ENCODE peak calls at places on chromosomes 11 and 22, in six cellular contexts. A is uterus, G is left ventricle myocardium inferior, U is PC-3, X is ovary, J is heart right ventricle. T is an unnamed sample.
A peak's percentile ranks its signal among the peaks of the same experiment; 100 is the strongest.

GRCh38 chr11:112267188-112267591 is 6.5 kb upstream of the PLET1 start:
- DNase-seq in X (no peak), U (no peak), J (no peak), G (no peak), A (no peak), T (no peak)

GRCh38 chr11:104761511-104761910 is 136.7 kb downstream of the CASP12 start:
- DNase-seq in G (no peak), J (no peak), U (no peak), A (no peak), X (no peak), T (no peak)

GRCh38 chr11:64455436-64456261 is 96.7 kb downstream of the RPS6KA4 start:
- DNase-seq in X (no peak), G (no peak), A (no peak), U (no peak), J (no peak), T (no peak)

GRCh38 chr22:26589367-26589844 is 526 bp downstream of the TPST2 start:
- DNase-seq in A (peak; percentile 24), X (no peak), G (peak; percentile 23), J (peak; percentile 24), U (peak; percentile 4), T (no peak)

GRCh38 chr22:26610072-26610958 is 7.5 kb downstream of the CRYBB1 start:
- DNase-seq in A (no peak), J (peak; percentile 32), U (peak; percentile 73), X (no peak), G (peak; percentile 24), T (no peak)

GRCh38 chr11:112113539-112114457 is 27.1 kb downstream of the SDHD start:
- DNase-seq in U (peak; percentile 79), A (no peak), J (no peak), X (no peak), G (no peak), T (peak; percentile 21)

GRCh38 chr11:111840143-111840542 is 31.2 kb downstream of the ALG9 start:
- DNase-seq in G (no peak), J (no peak), X (no peak), A (no peak), U (no peak), T (no peak)

GRCh38 chr11:79419120-79419519 is 21.7 kb downstream of the TENM4 start:
- DNase-seq in X (no peak), G (no peak), J (no peak), U (peak; percentile 95), A (no peak), T (peak; percentile 92)

GRCh38 chr11:94785509-94785908 is 17.4 kb downstream of the AMOTL1 start:
- DNase-seq in A (no peak), J (no peak), X (no peak), U (no peak), G (no peak), T (no peak)

GRCh38 chr22:22884888-22885840 is 2.5 kb upstream of the IGLL5 start:
- DNase-seq in A (no peak), X (no peak), U (no peak), J (peak; percentile 1), G (no peak), T (no peak)

GRCh38 chr22:24563246-24563645 is 7.4 kb downstream of the SNRPD3 start:
- DNase-seq in A (no peak), J (no peak), G (no peak), X (no peak), U (no peak), T (no peak)

GRCh38 chr22:19115628-19116027 is 6.6 kb downstream of the DGCR2 start:
- DNase-seq in G (no peak), J (no peak), U (no peak), X (no peak), A (no peak), T (no peak)

GRCh38 chr11:131471976-131472375 is 101.6 kb downstream of the NTM start:
- DNase-seq in G (no peak), U (no peak), A (no peak), X (no peak), J (no peak), T (no peak)

GRCh38 chr22:44455151-44455962 is 42.7 kb downstream of the RTL6 start:
- DNase-seq in G (no peak), U (peak; percentile 42), J (no peak), A (no peak), X (no peak), T (no peak)

GRCh38 chr11:73622920-73623593 is 23.3 kb upstream of the PLEKHB1 start:
- DNase-seq in J (no peak), X (no peak), U (peak; percentile 19), A (no peak), G (no peak), T (no peak)

GRCh38 chr11:129737535-129738230 is 78.0 kb upstream of the TMEM45B start:
- DNase-seq in A (no peak), G (no peak), J (no peak), X (no peak), U (no peak), T (no peak)

GRCh38 chr11:57375490-57375889 is 5.5 kb downstream of the PRG3 start:
- DNase-seq in X (no peak), U (no peak), J (no peak), G (no peak), A (no peak), T (no peak)

GRCh38 chr11:45193695-45194094 is 47.3 kb downstream of the PRDM11 start:
- DNase-seq in A (no peak), J (peak; percentile 41), X (no peak), G (peak; percentile 63), U (no peak), T (no peak)

GRCh38 chr11:16002942-16003341 is 353.4 kb downstream of the SOX6 start:
- DNase-seq in X (no peak), U (no peak), A (no peak), J (no peak), G (no peak), T (no peak)

GRCh38 chr11:47302853-47303252 is 32.9 kb downstream of the MADD start:
- DNase-seq in U (no peak), A (no peak), J (no peak), X (no peak), G (no peak), T (no peak)

GRCh38 chr11:47308050-47308823 is 38.3 kb downstream of the MADD start:
- DNase-seq in G (no peak), X (no peak), J (no peak), A (no peak), U (no peak), T (no peak)

GRCh38 chr11:47305734-47306483 is 36.0 kb downstream of the MADD start:
- DNase-seq in U (no peak), J (peak; percentile 74), A (no peak), G (peak; percentile 78), X (no peak), T (peak; percentile 4)

GRCh38 chr11:47306484-47306844 is 36.5 kb downstream of the MADD start:
- DNase-seq in X (no peak), J (no peak), U (no peak), G (no peak), A (no peak), T (no peak)
- H3K36me3 ChIP-seq in X (no peaks in the 10 kb centered on the region), J (no peaks in the 10 kb centered on the region), U (peaks cover 33% of the 10 kb centered on the region), G (peaks cover 91% of the 10 kb centered on the region), A (no peaks in the 10 kb centered on the region), T (no peaks in the 10 kb centered on the region)

GRCh38 chr11:134244593-134244992 is 8.6 kb downstream of the THYN1 start:
- DNase-seq in A (no peak), G (no peak), U (peak; percentile 48), X (no peak), J (no peak), T (no peak)
- TF ChIP-seq CTCF in A (peak; percentile 22), G (peak; percentile 43), U (peak; percentile 73), X (no peak), J (peak; percentile 29), T (peak; percentile 62)

GRCh38 chr22:49820984-49821383 is 6.7 kb downstream of the BRD1 start:
- DNase-seq in J (no peak), A (no peak), U (no peak), G (no peak), X (no peak), T (no peak)
- H3K36me3 ChIP-seq in J (peaks cover 83% of the 10 kb centered on the region), A (no peaks in the 10 kb centered on the region), U (peaks cover 19% of the 10 kb centered on the region), G (peaks cover 78% of the 10 kb centered on the region), X (no peaks in the 10 kb centered on the region), T (peaks cover 9% of the 10 kb centered on the region)

GRCh38 chr11:133639408-133639807 is 107.1 kb upstream of the OPCML start:
- DNase-seq in A (no peak), J (no peak), X (no peak), U (no peak), G (no peak), T (no peak)
- TF ChIP-seq CTCF in A (no peak), J (no peak), X (no peak), U (no peak), G (no peak), T (no peak)

T was measured in kidney epithelial cell.